ENCODE peak calls at places on chromosome 1, in nine cellular contexts. Y, O, N, B, D, G, C, J and Z are unnamed samples.
A peak's percentile ranks its signal among the peaks of the same experiment; 100 is the strongest.

GRCh38 chr1:63643926-63644325 is 50.7 kb downstream of the PGM1 start:
- DNase-seq in Y (no peak), O (no peak), N (no peak), B (no peak), D (peak; percentile 87), G (no peak), C (no peak), J (no peak), Z (no peak)

GRCh38 chr1:33330376-33330890 is 9.5 kb upstream of the A3GALT2 start:
- DNase-seq in Y (no peak), O (no peak), N (no peak), B (no peak), D (no peak), G (no peak), C (peak; percentile 21), J (no peak), Z (no peak)

GRCh38 chr1:169043823-169044222 is 62.7 kb upstream of the ATP1B1 start:
- DNase-seq in Y (no peak), O (no peak), N (no peak), B (no peak), D (no peak), G (no peak), C (no peak), J (no peak), Z (no peak)

GRCh38 chr1:246517391-246517790 is 10.3 kb upstream of the SMYD3 start:
- DNase-seq in Y (no peak), O (no peak), N (no peak), B (no peak), D (no peak), G (no peak), C (no peak), J (no peak), Z (no peak)

GRCh38 chr1:156664949-156665411 is 12.2 kb downstream of the NES start:
- DNase-seq in Y (no peak), O (no peak), N (no peak), B (no peak), D (peak; percentile 92), G (no peak), C (no peak), J (no peak), Z (no peak)

GRCh38 chr1:10920063-10920626 is 92.3 kb upstream of the TARDBP start:
- DNase-seq in Y (no peak), O (no peak), N (no peak), B (no peak), D (no peak), G (no peak), C (no peak), J (no peak), Z (no peak)

GRCh38 chr1:157137051-157137772 is 983 bp downstream of the ETV3 start:
- DNase-seq in Y (no peak), O (no peak), N (peak; percentile 26), B (no peak), D (peak; percentile 46), G (no peak), C (no peak), J (peak; percentile 31), Z (no peak)

GRCh38 chr1:221494670-221495069 is 247.2 kb downstream of the DUSP10 start:
- DNase-seq in Y (no peak), O (no peak), N (peak; percentile 70), B (no peak), D (no peak), G (no peak), C (no peak), J (no peak), Z (peak; percentile 79)